ENCODE peak calls at places on chromosomes 7 and 10, in seven cellular contexts. U is IMR-90; Z is activated T-cell treated with anti-CD3 and anti-CD28 coated beads, Interleukin-2, amount 50 U/mL, for 48 hours; G is stromal cell of bone marrow; H is transverse colon; J is H7; W is bronchial epithelial cell. O is an unnamed sample.

GRCh38 chr7:150897502-150898474 is 45.5 kb downstream of the AOC1 start:
- DNase-seq in U (no peak), Z (peak), G (no peak), H (peak), J (no peak), W (peak), O (no peak)

GRCh38 chr10:29780096-29780495 is 145.3 kb upstream of the SVIL start:
- DNase-seq in U (no peak), Z (no peak), G (no peak), H (no peak), J (no peak), W (no peak), O (no peak)

GRCh38 chr10:116893686-116894037 is 44.4 kb downstream of the ENO4 start:
- DNase-seq in U (no peak), Z (no peak), G (no peak), H (no peak), J (no peak), W (no peak), O (no peak)

GRCh38 chr7:106283831-106284515 is 810 bp downstream of the NAMPT start:
- DNase-seq in U (peak), Z (peak), G (no peak), H (peak), J (peak), W (peak), O (peak)

GRCh38 chr7:134520130-134520529 is 7.2 kb upstream of the AKR1B10 start:
- DNase-seq in U (peak), Z (no peak), G (no peak), H (no peak), J (no peak), W (peak), O (peak)

GRCh38 chr10:11712761-11713160 is 29.4 kb upstream of the ECHDC3 start:
- DNase-seq in U (peak), Z (no peak), G (no peak), H (no peak), J (no peak), W (no peak), O (no peak)

GRCh38 chr10:90769946-90770841 is 87.6 kb downstream of the HTR7 start:
- DNase-seq in U (no peak), Z (no peak), G (no peak), H (no peak), J (peak), W (no peak), O (no peak)

GRCh38 chr10:129656642-129657041 is 189.6 kb downstream of the MGMT start:
- DNase-seq in U (no peak), Z (no peak), G (no peak), H (no peak), J (no peak), W (no peak), O (no peak)

GRCh38 chr7:77912293-77912692 is 113.7 kb downstream of the PHTF2 start:
- DNase-seq in U (no peak), Z (no peak), G (no peak), H (no peak), J (no peak), W (no peak), O (no peak)

GRCh38 chr10:64271983-64272382 is 750.8 kb downstream of the REEP3 start:
- DNase-seq in U (no peak), Z (no peak), G (no peak), H (no peak), J (peak), W (no peak), O (no peak)

GRCh38 chr10:4354382-4354812 is 471.6 kb upstream of the AKR1E2 start:
- DNase-seq in U (peak), Z (no peak), G (no peak), H (peak), J (no peak), W (peak), O (peak)

GRCh38 chr7:27842094-27842493 is 102.1 kb downstream of the TAX1BP1 start:
- DNase-seq in U (no peak), Z (no peak), G (no peak), H (no peak), J (peak), W (no peak), O (no peak)

GRCh38 chr7:45978010-45978681 is 57.1 kb upstream of the IGFBP3 start:
- DNase-seq in U (peak), Z (peak), G (peak), H (no peak), J (peak), W (peak), O (peak)

GRCh38 chr10:75034131-75034512 is 77.3 kb upstream of the SAMD8 start:
- DNase-seq in U (no peak), Z (peak), G (no peak), H (no peak), J (no peak), W (peak), O (no peak)

GRCh38 chr7:31100445-31100844 is 48.3 kb downstream of the ADCYAP1R1 start:
- DNase-seq in U (peak), Z (no peak), G (peak), H (no peak), J (no peak), W (peak), O (peak)

GRCh38 chr10:123571978-123572377 is 94.2 kb upstream of the GPR26 start:
- DNase-seq in U (no peak), Z (no peak), G (no peak), H (no peak), J (no peak), W (no peak), O (no peak)

GRCh38 chr10:1624240-1624639 is 113.1 kb downstream of the ADARB2 start:
- DNase-seq in U (no peak), Z (no peak), G (no peak), H (no peak), J (no peak), W (no peak), O (no peak)

GRCh38 chr7:123607423-123607975 is 5.9 kb downstream of the ASB15 start:
- DNase-seq in U (no peak), Z (no peak), G (no peak), H (no peak), J (no peak), W (no peak), O (no peak)

GRCh38 chr7:34058791-34059550 is 153.6 kb downstream of the BMPER start:
- DNase-seq in U (no peak), Z (no peak), G (no peak), H (no peak), J (peak), W (no peak), O (peak)

GRCh38 chr7:128112018-128112780 is 81.0 kb upstream of the LRRC4 start:
- DNase-seq in U (no peak), Z (no peak), G (no peak), H (no peak), J (no peak), W (no peak), O (no peak)

GRCh38 chr10:68628576-68629127 is 68.5 kb downstream of the TET1 start:
- DNase-seq in U (peak), Z (no peak), G (no peak), H (peak), J (no peak), W (no peak), O (peak)

GRCh38 chr7:75743455-75743859 is 4.7 kb upstream of the HIP1 start:
- DNase-seq in U (no peak), Z (no peak), G (peak), H (peak), J (no peak), W (no peak), O (peak)

GRCh38 chr7:41045556-41046123 is 657.2 kb downstream of the INHBA start:
- DNase-seq in U (no peak), Z (no peak), G (no peak), H (peak), J (peak), W (peak), O (no peak)

GRCh38 chr10:79939969-79940368 is 8.9 kb downstream of the SFTPD start:
- DNase-seq in U (no peak), Z (peak), G (no peak), H (no peak), J (no peak), W (no peak), O (no peak)

GRCh38 chr7:119969054-119969453 is 303.9 kb upstream of the KCND2 start:
- DNase-seq in U (no peak), Z (no peak), G (no peak), H (no peak), J (no peak), W (no peak), O (peak)

GRCh38 chr7:149773446-149774236 is at the start of gene ZNF467:
- DNase-seq in U (no peak), Z (no peak), G (no peak), H (peak), J (peak), W (no peak), O (no peak)